ENCODE peak calls at places on chromosomes 5 and 9, in six cellular contexts. O is NCI-H524; Q is AML-193; M is A172; R is effector CD4-positive, alpha-beta T cell; A is astrocyte of the spinal cord. X is an unnamed sample.

GRCh38 chr5:179164331-179165311 is 104.4 kb downstream of the ZNF354C start:
- DNase-seq in R (no peak), A (no peak), Q (no peak), O (peak; percentile 47), M (no peak), X (no peak)

GRCh38 chr9:127574089-127574921 is 37.8 kb upstream of the STXBP1 start:
- DNase-seq in O (peak; percentile 54), R (no peak), Q (no peak), M (peak; percentile 97), A (peak; percentile 53), X (peak; percentile 83)

GRCh38 chr5:100832252-100833230 is 70.5 kb downstream of the ST8SIA4 start:
- DNase-seq in Q (no peak), O (no peak), A (no peak), R (no peak), M (no peak), X (no peak)

GRCh38 chr5:115209279-115209678 is 39.6 kb upstream of the TRIM36 start:
- DNase-seq in M (no peak), A (no peak), R (no peak), O (no peak), Q (peak; percentile 96), X (no peak)

GRCh38 chr5:142466195-142466951 is 141.6 kb upstream of the SPRY4 start:
- DNase-seq in O (peak; percentile 94), M (no peak), Q (no peak), A (no peak), R (no peak), X (no peak)

GRCh38 chr9:15229475-15229874 is 77.5 kb downstream of the TTC39B start:
- DNase-seq in A (no peak), M (no peak), O (no peak), Q (no peak), R (no peak), X (no peak)

GRCh38 chr9:75372499-75373268 is 284.4 kb downstream of the OSTF1 start:
- DNase-seq in A (peak; percentile 65), O (no peak), M (no peak), Q (no peak), R (no peak), X (no peak)

GRCh38 chr5:130155395-130155794 is 251.1 kb downstream of the CHSY3 start:
- DNase-seq in A (no peak), M (no peak), R (no peak), O (peak; percentile 53), Q (no peak), X (no peak)

GRCh38 chr5:118468085-118468484 is 520.3 kb downstream of the DTWD2 start:
- DNase-seq in A (no peak), O (peak; percentile 70), M (no peak), Q (no peak), R (no peak), X (no peak)

GRCh38 chr5:122077451-122078115 is 476 bp downstream of the LOX start:
- DNase-seq in A (no peak), M (peak; percentile 40), R (no peak), Q (no peak), O (peak; percentile 39), X (peak; percentile 16)

GRCh38 chr9:124795881-124796415 is 19.0 kb downstream of the OLFML2A start:
- DNase-seq in R (no peak), Q (no peak), A (peak; percentile 49), M (no peak), O (no peak), X (no peak)

GRCh38 chr5:73122875-73123810 is 2.8 kb downstream of the TMEM171 start:
- DNase-seq in O (no peak), Q (no peak), R (no peak), M (peak; percentile 81), A (peak; percentile 54), X (no peak)

GRCh38 chr9:89484475-89485404 is 13.2 kb downstream of the SEMA4D start:
- DNase-seq in M (no peak), O (no peak), Q (no peak), A (no peak), R (no peak), X (no peak)

GRCh38 chr9:107786561-107786960 is 297.0 kb upstream of the KLF4 start:
- DNase-seq in O (no peak), Q (no peak), M (no peak), A (no peak), R (no peak), X (no peak)

GRCh38 chr5:102932781-102933180 is 177.7 kb downstream of the PAM start:
- DNase-seq in A (no peak), R (no peak), Q (no peak), O (no peak), M (no peak), X (no peak)

GRCh38 chr9:21831841-21832509 is 29.5 kb downstream of the MTAP start:
- DNase-seq in O (no peak), M (no peak), Q (peak; percentile 13), R (no peak), A (peak; percentile 93), X (no peak)

GRCh38 chr9:88875394-88875793 is 115.9 kb upstream of the S1PR3 start:
- DNase-seq in O (no peak), A (no peak), Q (no peak), R (no peak), M (no peak), X (no peak)

GRCh38 chr9:108673386-108673785 is 182.4 kb downstream of the ACTL7B start:
- DNase-seq in M (no peak), R (no peak), A (no peak), Q (no peak), O (no peak), X (no peak)

GRCh38 chr5:61397238-61397637 is 65.2 kb downstream of the ZSWIM6 start:
- DNase-seq in R (no peak), A (no peak), M (peak; percentile 19), Q (no peak), O (no peak), X (no peak)

GRCh38 chr9:133487331-133487725 is 8.4 kb upstream of the SLC2A6 start:
- DNase-seq in A (no peak), R (no peak), Q (no peak), M (no peak), O (no peak), X (no peak)

GRCh38 chr5:122870219-122870856 is 24.9 kb downstream of the SNX24 start:
- DNase-seq in M (peak; percentile 22), R (no peak), Q (no peak), O (no peak), A (peak; percentile 21), X (no peak)